ENCODE peak calls at places on chromosomes 6 and 20, in six cellular contexts. F is activated effector memory CD4-positive, alpha-beta T cell treated with Interleukin-2 at 50 U/mL for 16 hours; Q is AG09319; M is ascending aorta; H is NCI-H526; C is NCI-H510A treated with DMSO at 0.1 percent for 48 hours. T is an unnamed sample.

GRCh38 chr6:170088349-170088951 is 202.4 kb downstream of the DLL1 start:
- DNase-seq in F (peak; percentile 18), Q (no peak), M (no peak), H (peak; percentile 7), C (no peak), T (peak; percentile 66)

GRCh38 chr20:5719861-5720401 is 30.3 kb upstream of the SHLD1 start:
- DNase-seq in F (no peak), Q (no peak), M (no peak), H (no peak), C (peak; percentile 93), T (no peak)

GRCh38 chr6:14671261-14671681 is 553.7 kb downstream of the CD83 start:
- DNase-seq in F (no peak), Q (no peak), M (no peak), H (no peak), C (no peak), T (no peak)

GRCh38 chr6:156559151-156559690 is 218.0 kb upstream of the ARID1B start:
- DNase-seq in F (no peak), Q (no peak), M (no peak), H (no peak), C (peak; percentile 75), T (no peak)

GRCh38 chr20:62339647-62340062 is 27.5 kb downstream of the LAMA5 start:
- DNase-seq in F (no peak), Q (no peak), M (no peak), H (no peak), C (no peak), T (no peak)

GRCh38 chr6:40535784-40536380 is 51.3 kb downstream of the LRFN2 start:
- DNase-seq in F (no peak), Q (no peak), M (no peak), H (no peak), C (no peak), T (no peak)

GRCh38 chr6:150314230-150315188 is 54.3 kb upstream of the IYD start:
- DNase-seq in F (no peak), Q (no peak), M (no peak), H (no peak), C (peak; percentile 2), T (no peak)

GRCh38 chr6:149317656-149318571 is at the start of gene TAB2:
- DNase-seq in F (peak; percentile 66), Q (no peak), M (no peak), H (peak; percentile 72), C (no peak), T (no peak)

GRCh38 chr6:13577926-13578325 is 3.5 kb downstream of the SIRT5 start:
- DNase-seq in F (no peak), Q (no peak), M (no peak), H (no peak), C (no peak), T (no peak)

GRCh38 chr20:10369723-10370090 is 64.3 kb downstream of the MKKS start:
- DNase-seq in F (no peak), Q (peak; percentile 29), M (no peak), H (no peak), C (no peak), T (no peak)

GRCh38 chr6:39892490-39893129 is 41.7 kb downstream of the MOCS1 start:
- DNase-seq in F (no peak), Q (peak; percentile 27), M (no peak), H (peak; percentile 77), C (peak; percentile 72), T (peak; percentile 84)

GRCh38 chr6:34142599-34142998 is 3.3 kb downstream of the GRM4 start:
- DNase-seq in F (no peak), Q (no peak), M (no peak), H (peak; percentile 74), C (peak; percentile 78), T (no peak)

GRCh38 chr20:20360464-20360863 is 7.4 kb upstream of the INSM1 start:
- DNase-seq in F (no peak), Q (peak; percentile 36), M (no peak), H (peak; percentile 88), C (peak; percentile 94), T (no peak)

T was measured in coronary artery.